ENCODE peak calls at places on chromosome 13, in six cellular contexts. M is IMR-90, K is A549, Q is HCT116, I is GM12878, R is K562. F is an unnamed sample.

GRCh38 chr13:111902726-111903125 is 164.2 kb upstream of the SOX1 start:
- DNase-seq in M (no peak), K (no peak), Q (no peak), I (no peak), R (no peak), F (no peak)

GRCh38 chr13:113544071-113544891 is 40.3 kb upstream of the TFDP1 start:
- DNase-seq in M (no peak), K (no peak), Q (no peak), I (no peak), R (peak), F (no peak)

GRCh38 chr13:47111499-47111898 is 214.6 kb upstream of the HTR2A start:
- DNase-seq in M (no peak), K (no peak), Q (no peak), I (no peak), R (peak), F (no peak)

GRCh38 chr13:67139551-67139950 is 90.6 kb downstream of the PCDH9 start:
- DNase-seq in M (no peak), K (no peak), Q (no peak), I (no peak), R (no peak), F (no peak)

GRCh38 chr13:95426631-95427030 is 125.4 kb upstream of the ABCC4 start:
- DNase-seq in M (no peak), K (no peak), Q (no peak), I (no peak), R (no peak), F (no peak)

GRCh38 chr13:23357349-23357748 is 76.2 kb downstream of the SACS start:
- DNase-seq in M (no peak), K (no peak), Q (no peak), I (no peak), R (no peak), F (no peak)

GRCh38 chr13:46062190-46062589 is 9.6 kb upstream of the ZC3H13 start:
- DNase-seq in M (peak), K (peak), Q (no peak), I (no peak), R (no peak), F (no peak)

GRCh38 chr13:94825507-94825906 is 113.2 kb upstream of the SOX21 start:
- DNase-seq in M (no peak), K (no peak), Q (no peak), I (no peak), R (no peak), F (peak)

GRCh38 chr13:35923347-35923746 is 207.8 kb downstream of the DCLK1 start:
- DNase-seq in M (peak), K (peak), Q (peak), I (no peak), R (no peak), F (no peak)

GRCh38 chr13:41452462-41452861 is 4.9 kb upstream of the RGCC start:
- DNase-seq in M (no peak), K (no peak), Q (no peak), I (no peak), R (no peak), F (no peak)

GRCh38 chr13:68759617-68760016 is 1348.0 kb upstream of the ATXN8OS start:
- DNase-seq in M (no peak), K (no peak), Q (no peak), I (no peak), R (no peak), F (no peak)

GRCh38 chr13:65744761-65745160 is 1485.4 kb downstream of the PCDH9 start:
- DNase-seq in M (peak), K (no peak), Q (no peak), I (no peak), R (no peak), F (no peak)

GRCh38 chr13:106911602-106912001 is 343.7 kb upstream of the ARGLU1 start:
- DNase-seq in M (no peak), K (no peak), Q (no peak), I (no peak), R (no peak), F (no peak)

GRCh38 chr13:25819856-25820530 is 231.8 kb downstream of the SHISA2 start:
- DNase-seq in M (no peak), K (no peak), Q (no peak), I (no peak), R (no peak), F (no peak)
- TF ChIP-seq CEBPB in M (no peak), K (no peak), Q (no peak), I (no peak), R (no peak), F (no peak)

GRCh38 chr13:44920013-44920412 is 69.3 kb downstream of the NUFIP1 start:
- DNase-seq in M (no peak), K (no peak), Q (peak), I (no peak), R (no peak), F (no peak)

GRCh38 chr13:44918323-44919102 is 70.8 kb downstream of the NUFIP1 start:
- DNase-seq in M (peak), K (no peak), Q (peak), I (no peak), R (peak), F (peak)

GRCh38 chr13:44921931-44922758 is 67.1 kb downstream of the NUFIP1 start:
- DNase-seq in M (peak), K (peak), Q (peak), I (no peak), R (no peak), F (no peak)

GRCh38 chr13:44919103-44919804 is 70.0 kb downstream of the NUFIP1 start:
- DNase-seq in M (no peak), K (no peak), Q (no peak), I (no peak), R (no peak), F (no peak)

GRCh38 chr13:44921478-44921877 is 67.8 kb downstream of the NUFIP1 start:
- DNase-seq in M (no peak), K (no peak), Q (no peak), I (no peak), R (no peak), F (no peak)
- H3K4me3 ChIP-seq in M (no peak), K (no peak), Q (no peak), I (no peak), R (no peak), F (no peak)

GRCh38 chr13:77810891-77811290 is 107.7 kb downstream of the EDNRB start:
- DNase-seq in M (no peak), K (no peak), Q (no peak), I (no peak), R (no peak), F (no peak)

GRCh38 chr13:77811981-77812380 is 106.7 kb downstream of the EDNRB start:
- DNase-seq in M (no peak), K (no peak), Q (no peak), I (no peak), R (no peak), F (no peak)

GRCh38 chr13:77815330-77815729 is 103.3 kb downstream of the EDNRB start:
- DNase-seq in M (no peak), K (no peak), Q (no peak), I (no peak), R (no peak), F (no peak)

DNA sequence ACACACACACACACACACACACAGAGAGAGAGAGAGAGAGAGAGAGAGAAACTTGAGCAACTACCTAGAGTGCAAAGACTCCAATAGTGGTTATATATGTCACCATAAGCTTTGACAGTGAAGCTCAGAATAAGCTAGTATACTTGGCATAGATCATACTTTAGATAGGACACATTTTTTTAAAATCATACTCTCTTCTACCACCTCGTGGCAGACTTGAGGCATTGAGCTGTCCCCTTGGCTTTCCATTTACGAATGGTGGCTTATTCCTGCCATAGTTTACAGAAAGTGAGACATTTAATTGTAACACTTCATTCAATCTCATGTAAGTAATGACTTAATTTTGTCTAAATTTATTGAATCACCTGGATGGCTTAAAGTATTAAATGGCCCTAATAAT is 108.2 kb downstream of the EDNRB start:
- DNase-seq in M (peak), K (peak), Q (peak), I (no peak), R (no peak), F (no peak)
- TF ChIP-seq CEBPB in M (no peak), K (no peak), Q (no peak), I (no peak), R (no peak), F (no peak)

GRCh38 chr13:48449656-48450055 is 36.7 kb upstream of the LPAR6 start:
- DNase-seq in M (peak), K (no peak), Q (no peak), I (no peak), R (no peak), F (no peak)
- H3K4me3 ChIP-seq in M (no peak), K (no peak), Q (no peak), I (no peak), R (no peak), F (no peak)

GRCh38 chr13:21014139-21014665 is 47.2 kb downstream of the LATS2 start:
- DNase-seq in M (no peak), K (no peak), Q (no peak), I (no peak), R (no peak), F (no peak)
- TF ChIP-seq CEBPB in M (no peak), K (no peak), Q (no peak), I (no peak), R (no peak), F (no peak)

GRCh38 chr13:43786472-43786765 is 353 bp downstream of the ENOX1 start:
- DNase-seq in M (no peak), K (no peak), Q (no peak), I (no peak), R (no peak), F (no peak)

GRCh38 chr13:43786766-43787517 is at the start of gene ENOX1:
- DNase-seq in M (peak), K (peak), Q (peak), I (no peak), R (no peak), F (no peak)

GRCh38 chr13:43785681-43786471 is 896 bp downstream of the ENOX1 start:
- DNase-seq in M (peak), K (peak), Q (no peak), I (no peak), R (no peak), F (no peak)

GRCh38 chr13:43787998-43788397 is 1.2 kb upstream of the ENOX1 start:
- DNase-seq in M (peak), K (peak), Q (peak), I (no peak), R (peak), F (no peak)

DNA sequence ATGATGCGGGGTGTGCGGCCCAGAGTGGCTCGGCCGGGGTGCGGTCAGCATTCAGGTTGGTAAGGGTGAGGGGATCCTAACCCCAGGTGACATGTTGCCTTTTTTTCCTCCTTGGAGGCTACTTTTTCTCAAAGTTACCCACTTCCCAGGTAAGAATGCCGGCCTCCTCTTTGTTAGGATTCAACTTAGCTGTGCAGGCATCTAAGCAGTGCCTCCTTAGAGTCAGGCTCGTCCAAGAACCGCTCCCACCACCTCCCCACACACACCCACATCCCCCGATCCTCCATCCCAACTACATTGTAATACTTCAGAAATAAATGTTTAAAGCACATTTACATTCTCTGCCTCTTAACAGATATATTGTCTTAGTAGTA is 733 bp upstream of the ENOX1 start:
- DNase-seq in M (no peak), K (no peak), Q (no peak), I (no peak), R (no peak), F (no peak)
- H3K4me3 ChIP-seq in M (peak), K (peak), Q (peak), I (peak), R (no peak), F (peak)

DNA sequence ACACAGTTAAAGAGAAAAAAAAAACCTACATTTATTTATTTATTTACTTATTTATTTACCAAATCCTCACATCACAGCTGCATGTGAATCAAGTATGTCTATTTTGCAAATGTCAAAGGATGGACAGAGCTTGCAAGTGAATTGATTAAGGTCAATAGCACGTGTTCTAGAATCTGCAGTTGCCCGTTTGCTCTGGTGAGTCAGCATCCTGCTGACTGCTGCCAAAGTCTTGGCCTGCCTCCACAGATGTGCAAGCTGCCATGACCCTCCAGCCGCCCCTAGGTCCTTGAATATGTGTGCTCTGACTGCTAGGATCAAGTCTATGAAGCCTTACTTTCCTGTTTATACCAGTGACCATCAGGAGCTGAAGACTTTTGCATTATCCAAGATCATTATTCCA is 320.6 kb downstream of the GPC5 start:
- DNase-seq in M (peak), K (peak), Q (no peak), I (no peak), R (peak), F (no peak)
- TF ChIP-seq CEBPB in M (no peak), K (no peak), Q (no peak), I (no peak), R (no peak), F (no peak)

DNA sequence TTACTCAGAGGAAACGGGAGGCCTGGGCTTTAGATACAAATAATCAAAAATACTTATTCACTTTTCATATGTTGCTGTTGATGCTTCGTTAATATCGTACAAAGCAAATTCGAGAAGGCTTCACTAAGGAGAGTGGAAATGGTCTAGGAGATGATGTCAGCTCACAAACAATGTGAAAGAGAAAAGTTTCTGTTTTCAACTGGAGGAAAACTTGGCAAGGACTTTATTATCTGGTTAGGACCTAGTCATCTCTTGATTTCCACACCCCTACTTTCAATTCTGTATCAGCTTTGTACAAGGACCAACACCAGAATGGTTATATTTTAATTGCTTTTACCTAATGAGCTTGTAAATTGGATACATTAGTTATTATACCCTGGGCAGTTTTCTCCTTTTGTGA is 88.0 kb downstream of the SLC10A2 start:
- DNase-seq in M (no peak), K (no peak), Q (no peak), I (no peak), R (no peak), F (no peak)
- H3K4me3 ChIP-seq in M (no peak), K (no peak), Q (no peak), I (no peak), R (no peak), F (no peak)

GRCh38 chr13:21613791-21614190 is 9.8 kb upstream of the MICU2 start:
- DNase-seq in M (no peak), K (peak), Q (no peak), I (no peak), R (no peak), F (no peak)

GRCh38 chr13:21615427-21615826 is 11.5 kb upstream of the MICU2 start:
- DNase-seq in M (no peak), K (no peak), Q (no peak), I (no peak), R (peak), F (no peak)

GRCh38 chr13:21619633-21620220 is 15.8 kb upstream of the MICU2 start:
- DNase-seq in M (peak), K (no peak), Q (no peak), I (no peak), R (no peak), F (no peak)

GRCh38 chr13:21616205-21616604 is 12.2 kb upstream of the MICU2 start:
- DNase-seq in M (no peak), K (no peak), Q (no peak), I (no peak), R (no peak), F (no peak)

GRCh38 chr13:21616880-21617279 is 12.9 kb upstream of the MICU2 start:
- DNase-seq in M (no peak), K (no peak), Q (no peak), I (no peak), R (peak), F (no peak)
- TF ChIP-seq CEBPB in M (no peak), K (no peak), Q (no peak), I (no peak), R (no peak), F (no peak)

DNA sequence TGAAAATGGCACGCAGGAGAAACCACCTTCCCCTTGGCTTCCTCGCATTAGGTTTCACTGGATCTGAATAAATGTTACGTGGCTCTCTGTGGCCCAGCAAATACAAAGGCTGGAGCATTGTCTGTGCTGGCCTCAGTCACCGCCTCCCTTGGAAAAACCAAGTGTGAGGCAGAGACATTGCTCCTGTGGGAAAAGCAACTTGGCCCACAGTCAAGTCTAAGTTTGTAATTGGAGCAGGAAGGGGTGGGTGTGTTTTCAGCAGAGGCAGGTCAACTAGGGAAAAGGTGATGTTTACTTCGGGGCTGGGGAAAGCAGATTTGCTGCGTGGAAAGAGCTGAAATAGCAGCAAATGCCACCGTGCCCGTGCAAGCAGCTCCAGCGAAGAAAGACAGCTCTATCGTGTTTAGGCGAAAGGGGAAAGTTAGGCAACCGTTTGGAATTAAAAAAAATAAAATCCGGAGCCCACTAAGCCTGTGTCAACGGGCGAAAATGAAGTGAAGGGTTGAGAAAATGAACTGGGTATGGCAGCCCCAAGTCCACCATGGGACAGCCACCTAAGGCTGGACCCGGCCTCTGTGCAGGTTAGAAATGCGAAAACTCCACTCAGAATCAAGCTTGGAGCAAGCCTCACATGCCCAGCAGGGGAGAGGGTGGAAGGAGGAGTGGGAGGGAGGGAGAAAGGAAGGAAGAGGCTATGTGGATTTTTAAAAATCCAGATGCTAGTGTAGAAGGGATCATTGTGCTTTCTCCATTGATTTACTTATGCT is 101.4 kb downstream of the IRS2 start:
- DNase-seq in M (no peak), K (no peak), Q (no peak), I (no peak), R (no peak), F (no peak)
- H3K4me3 ChIP-seq in M (no peak), K (no peak), Q (no peak), I (no peak), R (no peak), F (no peak)